ENCODE peak calls at places on chromosomes 7 and 10, in eight cellular contexts. Y, T, M, N, O, X, K and A are unnamed samples.

GRCh38 chr10:100571069-100571817 is 35.5 kb downstream of the HIF1AN start:
- DNase-seq in Y (no peak), T (no peak), M (no peak), N (no peak), O (no peak), X (no peak), K (no peak), A (no peak)

GRCh38 chr7:149635561-149636329 is 137.6 kb downstream of the ZNF467 start:
- DNase-seq in Y (peak), T (no peak), M (peak), N (no peak), O (no peak), X (no peak), K (no peak), A (no peak)

GRCh38 chr7:106621393-106622132 is 39.4 kb downstream of the CCDC71L start:
- DNase-seq in Y (no peak), T (no peak), M (no peak), N (no peak), O (no peak), X (no peak), K (no peak), A (no peak)

GRCh38 chr7:149802966-149803365 is 29.6 kb upstream of the ZNF467 start:
- DNase-seq in Y (no peak), T (no peak), M (no peak), N (no peak), O (no peak), X (no peak), K (no peak), A (no peak)

GRCh38 chr10:1069680-1070079 is 13.5 kb downstream of the WDR37 start:
- DNase-seq in Y (no peak), T (no peak), M (no peak), N (no peak), O (no peak), X (no peak), K (no peak), A (no peak)

GRCh38 chr10:22475857-22476600 is 130.7 kb downstream of the SPAG6 start:
- DNase-seq in Y (no peak), T (peak), M (no peak), N (no peak), O (no peak), X (no peak), K (no peak), A (no peak)

GRCh38 chr10:132539431-132539839 is 1.8 kb downstream of the INPP5A start:
- DNase-seq in Y (no peak), T (peak), M (no peak), N (peak), O (peak), X (no peak), K (peak), A (no peak)

GRCh38 chr7:101884671-101885596 is 67.5 kb downstream of the CUX1 start:
- DNase-seq in Y (no peak), T (no peak), M (no peak), N (no peak), O (no peak), X (no peak), K (no peak), A (no peak)

GRCh38 chr7:3518546-3518945 is 217.5 kb downstream of the SDK1 start:
- DNase-seq in Y (no peak), T (no peak), M (no peak), N (no peak), O (no peak), X (no peak), K (no peak), A (no peak)

GRCh38 chr10:100167521-100168312 is 18.1 kb downstream of the ERLIN1 start:
- DNase-seq in Y (no peak), T (no peak), M (no peak), N (no peak), O (no peak), X (no peak), K (no peak), A (no peak)

GRCh38 chr10:105615986-105616385 is 974.9 kb downstream of the SORCS3 start:
- DNase-seq in Y (no peak), T (no peak), M (no peak), N (no peak), O (no peak), X (no peak), K (peak), A (no peak)

GRCh38 chr10:36451391-36451790 is 674.0 kb upstream of the ANKRD30A start:
- DNase-seq in Y (no peak), T (no peak), M (no peak), N (no peak), O (no peak), X (no peak), K (no peak), A (no peak)

GRCh38 chr10:3848005-3848767 is 63.2 kb upstream of the KLF6 start:
- DNase-seq in Y (no peak), T (no peak), M (no peak), N (no peak), O (no peak), X (no peak), K (peak), A (no peak)

GRCh38 chr10:17143055-17143690 is 13.6 kb upstream of the CUBN start:
- DNase-seq in Y (no peak), T (no peak), M (no peak), N (no peak), O (no peak), X (no peak), K (no peak), A (no peak)

GRCh38 chr7:133854739-133855138 is 272.4 kb upstream of the LRGUK start:
- DNase-seq in Y (peak), T (no peak), M (peak), N (no peak), O (no peak), X (no peak), K (peak), A (peak)

GRCh38 chr7:139588632-139589031 is 65.1 kb downstream of the CLEC2L start:
- DNase-seq in Y (no peak), T (no peak), M (no peak), N (no peak), O (no peak), X (peak), K (peak), A (no peak)

GRCh38 chr7:36583318-36583717 is 141.0 kb downstream of the AOAH start:
- DNase-seq in Y (no peak), T (no peak), M (no peak), N (no peak), O (no peak), X (no peak), K (peak), A (no peak)

GRCh38 chr7:130386876-130387275 is 6.6 kb downstream of the CPA1 start:
- DNase-seq in Y (no peak), T (no peak), M (no peak), N (no peak), O (no peak), X (peak), K (no peak), A (no peak)

GRCh38 chr7:954330-955238 is at the start of gene ADAP1:
- DNase-seq in Y (no peak), T (peak), M (peak), N (peak), O (peak), X (no peak), K (peak), A (peak)

GRCh38 chr10:126586878-126587277 is 83.6 kb downstream of the C10orf90 start:
- DNase-seq in Y (no peak), T (no peak), M (no peak), N (no peak), O (no peak), X (no peak), K (peak), A (no peak)

GRCh38 chr7:79515358-79515757 is 61.9 kb upstream of the MAGI2 start:
- DNase-seq in Y (no peak), T (no peak), M (no peak), N (no peak), O (no peak), X (no peak), K (no peak), A (no peak)

GRCh38 chr7:93736970-93737369 is 153.6 kb downstream of the TFPI2 start:
- DNase-seq in Y (no peak), T (no peak), M (no peak), N (no peak), O (no peak), X (no peak), K (no peak), A (no peak)

GRCh38 chr10:129049501-129049900 is 417.5 kb upstream of the MGMT start:
- DNase-seq in Y (no peak), T (no peak), M (no peak), N (no peak), O (no peak), X (no peak), K (no peak), A (no peak)

GRCh38 chr10:63143984-63144383 is 10.9 kb downstream of the NRBF2 start:
- DNase-seq in Y (no peak), T (no peak), M (no peak), N (no peak), O (no peak), X (no peak), K (no peak), A (no peak)

GRCh38 chr10:86711957-86712708 is 43.8 kb downstream of the LDB3 start:
- DNase-seq in Y (no peak), T (no peak), M (peak), N (no peak), O (peak), X (peak), K (peak), A (peak)

GRCh38 chr7:2066251-2066919 is 166.4 kb downstream of the MAD1L1 start:
- DNase-seq in Y (no peak), T (no peak), M (no peak), N (no peak), O (no peak), X (no peak), K (no peak), A (no peak)

GRCh38 chr10:50556238-50557120 is 67.3 kb downstream of the SGMS1 start:
- DNase-seq in Y (no peak), T (no peak), M (no peak), N (no peak), O (no peak), X (no peak), K (no peak), A (no peak)

GRCh38 chr7:143510854-143511592 is 33.4 kb downstream of the TAS2R41 start:
- DNase-seq in Y (no peak), T (no peak), M (no peak), N (peak), O (no peak), X (no peak), K (no peak), A (no peak)

GRCh38 chr7:70506463-70506862 is 625.5 kb upstream of the GALNT17 start:
- DNase-seq in Y (peak), T (no peak), M (no peak), N (no peak), O (no peak), X (no peak), K (no peak), A (no peak)

GRCh38 chr7:50497068-50497642 is 47.0 kb upstream of the FIGNL1 start:
- DNase-seq in Y (no peak), T (peak), M (no peak), N (no peak), O (no peak), X (no peak), K (peak), A (no peak)

GRCh38 chr10:84205049-84205852 is 10.9 kb downstream of the CDHR1 start:
- DNase-seq in Y (peak), T (peak), M (peak), N (no peak), O (no peak), X (no peak), K (peak), A (peak)

GRCh38 chr7:147240468-147240867 is 1123.9 kb downstream of the CNTNAP2 start:
- DNase-seq in Y (no peak), T (no peak), M (no peak), N (no peak), O (no peak), X (no peak), K (no peak), A (no peak)

GRCh38 chr10:116385994-116386809 is 41.4 kb upstream of the PNLIPRP3 start:
- DNase-seq in Y (peak), T (no peak), M (no peak), N (no peak), O (no peak), X (no peak), K (peak), A (peak)
- TF ChIP-seq CTCF in Y (peak), T (peak), M (peak), N (peak), O (peak), X (peak), K (peak), A (peak)

DNA sequence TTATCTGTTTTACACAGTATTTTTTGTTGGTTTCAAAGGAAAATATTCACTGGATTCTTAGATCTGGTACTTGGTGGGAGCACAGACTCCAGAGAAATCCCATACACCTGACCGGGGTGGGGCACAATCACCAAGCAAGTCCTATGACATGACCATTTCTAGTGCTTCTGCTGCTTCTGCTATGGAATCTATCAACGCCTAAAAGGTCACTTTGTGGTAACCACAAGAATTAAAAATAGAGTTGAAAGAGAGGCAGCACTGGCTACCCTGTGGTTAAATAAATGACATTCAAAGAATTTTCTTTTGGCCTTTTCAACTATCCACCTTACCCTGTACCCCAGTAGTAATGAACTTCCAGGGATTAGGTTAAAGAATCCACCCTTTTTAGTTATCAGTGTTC is 329.9 kb upstream of the VWC2 start:
- DNase-seq in Y (no peak), T (no peak), M (no peak), N (no peak), O (no peak), X (no peak), K (no peak), A (no peak)
- H3K27ac ChIP-seq in Y (no peak), T (no peak), M (no peak), N (no peak), O (no peak), X (no peak), K (no peak), A (no peak)

DNA sequence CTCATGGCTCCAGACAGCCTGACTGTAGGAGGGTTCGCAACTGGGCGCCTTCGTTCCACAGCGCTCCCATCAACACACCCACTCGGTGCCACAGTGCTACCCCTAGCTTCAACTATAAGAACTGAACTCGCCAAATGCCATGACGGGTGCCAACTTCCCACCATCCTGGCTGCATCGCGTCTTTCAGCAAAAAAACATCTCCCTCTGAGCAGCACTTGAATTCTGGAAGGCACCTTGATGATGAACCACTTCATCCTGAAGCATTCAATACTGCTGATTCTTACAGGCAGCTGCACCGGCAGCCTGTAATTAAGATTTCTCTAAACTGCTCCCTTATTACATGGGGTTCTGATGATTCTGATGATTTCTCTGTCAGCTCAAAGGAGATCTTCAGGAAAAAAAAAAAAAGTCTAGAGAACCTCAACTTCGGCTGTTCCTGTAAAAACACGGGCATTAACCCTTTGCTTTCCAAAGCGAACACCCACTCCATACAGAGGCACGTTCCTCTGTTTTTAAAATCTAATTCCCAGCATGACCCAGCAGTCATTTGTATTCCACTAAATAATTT is 1.2 kb downstream of the CYTH3 start:
- DNase-seq in Y (no peak), T (peak), M (peak), N (peak), O (peak), X (peak), K (peak), A (peak)
- TF ChIP-seq CTCF in Y (no peak), T (peak), M (peak), N (peak), O (peak), X (peak), K (peak), A (peak)

GRCh38 chr7:44979481-44980392 is 922 bp upstream of the MYO1G start:
- DNase-seq in Y (no peak), T (no peak), M (no peak), N (no peak), O (no peak), X (no peak), K (peak), A (peak)
- H3K27ac ChIP-seq in Y (no peak), T (peak), M (no peak), N (peak), O (peak), X (peak), K (peak), A (peak)